ENCODE peak calls at places on chromosomes 7 and 10, in ten cellular contexts. One of them, this sample, is unnamed. For H3K36me3, the result is how much of the 10 kb centered on the place peaks cover.

GRCh38 chr7:105682331-105683070 is 101.2 kb upstream of the EFCAB10 start:
- DNase-seq in fibroblast of lung: peak
- DNase-seq in gastrocnemius medialis: no peak
- DNase-seq in cardiac muscle cell: no peak
- DNase-seq in spleen: no peak
- DNase-seq in uterus: no peak
- DNase-seq in ovary: no peak
- DNase-seq in OCI-LY7: no peak
- DNase-seq in psoas muscle: no peak
- DNase-seq in heart right ventricle: no peak
- DNase-seq in this sample: no peak

GRCh38 chr7:31811650-31812461 is 124.8 kb downstream of the PPP1R17 start:
- DNase-seq in fibroblast of lung: peak
- DNase-seq in gastrocnemius medialis: peak
- DNase-seq in cardiac muscle cell: no peak
- DNase-seq in spleen: no peak
- DNase-seq in uterus: no peak
- DNase-seq in ovary: no peak
- DNase-seq in OCI-LY7: no peak
- DNase-seq in psoas muscle: no peak
- DNase-seq in heart right ventricle: peak
- DNase-seq in this sample: no peak

GRCh38 chr10:5064656-5065055 is 29.6 kb upstream of the AKR1C3 start:
- DNase-seq in fibroblast of lung: no peak
- DNase-seq in gastrocnemius medialis: no peak
- DNase-seq in cardiac muscle cell: no peak
- DNase-seq in spleen: no peak
- DNase-seq in uterus: no peak
- DNase-seq in ovary: no peak
- DNase-seq in OCI-LY7: no peak
- DNase-seq in psoas muscle: no peak
- DNase-seq in heart right ventricle: no peak
- DNase-seq in this sample: no peak

GRCh38 chr10:88082806-88083596 is 219.6 kb downstream of the PTEN start:
- DNase-seq in fibroblast of lung: no peak
- DNase-seq in gastrocnemius medialis: no peak
- DNase-seq in cardiac muscle cell: no peak
- DNase-seq in spleen: no peak
- DNase-seq in uterus: no peak
- DNase-seq in ovary: no peak
- DNase-seq in OCI-LY7: peak
- DNase-seq in psoas muscle: no peak
- DNase-seq in heart right ventricle: no peak
- DNase-seq in this sample: no peak

GRCh38 chr10:62046522-62047239 is 145.2 kb downstream of the ARID5B start:
- DNase-seq in fibroblast of lung: peak
- DNase-seq in gastrocnemius medialis: no peak
- DNase-seq in cardiac muscle cell: no peak
- DNase-seq in spleen: no peak
- DNase-seq in uterus: peak
- DNase-seq in ovary: peak
- DNase-seq in OCI-LY7: peak
- DNase-seq in psoas muscle: peak
- DNase-seq in heart right ventricle: no peak
- DNase-seq in this sample: no peak

GRCh38 chr10:130169136-130169888 is 33.1 kb downstream of the GLRX3 start:
- DNase-seq in fibroblast of lung: peak
- DNase-seq in gastrocnemius medialis: no peak
- DNase-seq in cardiac muscle cell: no peak
- DNase-seq in spleen: no peak
- DNase-seq in uterus: no peak
- DNase-seq in ovary: no peak
- DNase-seq in OCI-LY7: no peak
- DNase-seq in psoas muscle: no peak
- DNase-seq in heart right ventricle: no peak
- DNase-seq in this sample: no peak

GRCh38 chr10:34576789-34577188 is 238.3 kb downstream of the PARD3 start:
- DNase-seq in fibroblast of lung: no peak
- DNase-seq in gastrocnemius medialis: no peak
- DNase-seq in cardiac muscle cell: no peak
- DNase-seq in spleen: no peak
- DNase-seq in uterus: no peak
- DNase-seq in ovary: no peak
- DNase-seq in OCI-LY7: no peak
- DNase-seq in psoas muscle: no peak
- DNase-seq in heart right ventricle: no peak
- DNase-seq in this sample: no peak

GRCh38 chr7:7641129-7641663 is 644 bp downstream of the UMAD1 start:
- DNase-seq in fibroblast of lung: peak
- DNase-seq in gastrocnemius medialis: no peak
- DNase-seq in cardiac muscle cell: peak
- DNase-seq in spleen: no peak
- DNase-seq in uterus: no peak
- DNase-seq in ovary: no peak
- DNase-seq in OCI-LY7: no peak
- DNase-seq in psoas muscle: no peak
- DNase-seq in heart right ventricle: peak
- DNase-seq in this sample: no peak

GRCh38 chr10:931326-932318 is at the start of gene LARP4B:
- DNase-seq in fibroblast of lung: peak
- DNase-seq in gastrocnemius medialis: peak
- DNase-seq in cardiac muscle cell: peak
- DNase-seq in spleen: peak
- DNase-seq in uterus: peak
- DNase-seq in ovary: peak
- DNase-seq in OCI-LY7: peak
- DNase-seq in psoas muscle: peak
- DNase-seq in heart right ventricle: peak
- DNase-seq in this sample: peak

GRCh38 chr10:44071479-44071878 is 313.4 kb downstream of the CXCL12 start:
- DNase-seq in fibroblast of lung: peak
- DNase-seq in gastrocnemius medialis: no peak
- DNase-seq in cardiac muscle cell: no peak
- DNase-seq in spleen: no peak
- DNase-seq in uterus: no peak
- DNase-seq in ovary: no peak
- DNase-seq in OCI-LY7: no peak
- DNase-seq in psoas muscle: no peak
- DNase-seq in heart right ventricle: no peak
- DNase-seq in this sample: no peak

GRCh38 chr10:5890519-5890878 is 456 bp downstream of the FBH1 start:
- DNase-seq in fibroblast of lung: peak
- DNase-seq in gastrocnemius medialis: peak
- DNase-seq in cardiac muscle cell: peak
- DNase-seq in spleen: no peak
- DNase-seq in uterus: no peak
- DNase-seq in ovary: peak
- DNase-seq in OCI-LY7: peak
- DNase-seq in psoas muscle: no peak
- DNase-seq in heart right ventricle: peak
- DNase-seq in this sample: no peak

GRCh38 chr10:102410427-102411073 is 8.0 kb downstream of the PSD start:
- DNase-seq in fibroblast of lung: peak
- DNase-seq in gastrocnemius medialis: no peak
- DNase-seq in cardiac muscle cell: peak
- DNase-seq in spleen: no peak
- DNase-seq in uterus: no peak
- DNase-seq in ovary: peak
- DNase-seq in OCI-LY7: no peak
- DNase-seq in psoas muscle: no peak
- DNase-seq in heart right ventricle: no peak
- DNase-seq in this sample: peak

GRCh38 chr10:61110188-61110844 is 166.3 kb upstream of the RHOBTB1 start:
- DNase-seq in fibroblast of lung: peak
- DNase-seq in gastrocnemius medialis: no peak
- DNase-seq in cardiac muscle cell: no peak
- DNase-seq in spleen: no peak
- DNase-seq in uterus: no peak
- DNase-seq in ovary: no peak
- DNase-seq in OCI-LY7: no peak
- DNase-seq in psoas muscle: no peak
- DNase-seq in heart right ventricle: no peak
- DNase-seq in this sample: no peak

GRCh38 chr7:76354516-76354915 is 4.3 kb downstream of the YWHAG start:
- DNase-seq in fibroblast of lung: no peak
- DNase-seq in gastrocnemius medialis: no peak
- DNase-seq in cardiac muscle cell: no peak
- DNase-seq in spleen: no peak
- DNase-seq in uterus: no peak
- DNase-seq in ovary: no peak
- DNase-seq in OCI-LY7: no peak
- DNase-seq in psoas muscle: no peak
- DNase-seq in heart right ventricle: no peak
- DNase-seq in this sample: no peak

DNA sequence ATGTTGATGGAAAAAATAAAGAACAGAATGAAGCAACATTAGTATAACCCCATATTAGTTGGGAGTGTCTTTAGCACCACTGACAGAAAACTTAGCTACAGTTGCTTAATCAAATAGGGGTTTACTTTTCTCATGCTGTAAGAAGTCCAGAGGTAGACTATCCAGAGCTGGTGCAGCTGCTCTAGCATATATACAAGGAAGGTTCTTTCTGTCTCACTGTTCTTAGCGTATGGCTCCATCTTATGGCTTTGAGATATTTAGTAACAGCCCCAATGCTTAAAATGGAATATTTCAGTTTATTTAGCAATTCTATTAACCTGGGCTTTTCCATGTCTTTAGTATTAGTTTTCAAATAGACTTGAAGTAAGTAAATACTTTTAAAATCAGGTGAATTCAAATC is 15.2 kb upstream of the WNT2 start:
- DNase-seq in fibroblast of lung: peak
- DNase-seq in gastrocnemius medialis: no peak
- DNase-seq in cardiac muscle cell: no peak
- DNase-seq in spleen: no peak
- DNase-seq in uterus: no peak
- DNase-seq in ovary: no peak
- DNase-seq in OCI-LY7: no peak
- DNase-seq in psoas muscle: no peak
- DNase-seq in heart right ventricle: no peak
- DNase-seq in this sample: no peak
- TF ChIP-seq CTCF in fibroblast of lung: no peak
- TF ChIP-seq CTCF in gastrocnemius medialis: no peak
- TF ChIP-seq CTCF in cardiac muscle cell: no peak
- TF ChIP-seq CTCF in spleen: no peak
- TF ChIP-seq CTCF in uterus: no peak
- TF ChIP-seq CTCF in ovary: no peak
- TF ChIP-seq CTCF in OCI-LY7: no peak
- TF ChIP-seq CTCF in psoas muscle: no peak
- TF ChIP-seq CTCF in heart right ventricle: no peak
- TF ChIP-seq CTCF in this sample: no peak

GRCh38 chr7:129433823-129434171 is 435 bp upstream of the STRIP2 start:
- DNase-seq in fibroblast of lung: no peak
- DNase-seq in gastrocnemius medialis: no peak
- DNase-seq in cardiac muscle cell: no peak
- DNase-seq in spleen: no peak
- DNase-seq in uterus: no peak
- DNase-seq in ovary: no peak
- DNase-seq in OCI-LY7: no peak
- DNase-seq in psoas muscle: no peak
- DNase-seq in heart right ventricle: no peak
- DNase-seq in this sample: no peak
- H3K27ac ChIP-seq in fibroblast of lung: peak
- H3K27ac ChIP-seq in gastrocnemius medialis: peak
- H3K27ac ChIP-seq in cardiac muscle cell: peak
- H3K27ac ChIP-seq in spleen: no peak
- H3K27ac ChIP-seq in uterus: no peak
- H3K27ac ChIP-seq in ovary: no peak
- H3K27ac ChIP-seq in OCI-LY7: peak
- H3K27ac ChIP-seq in psoas muscle: peak
- H3K27ac ChIP-seq in heart right ventricle: peak
- H3K27ac ChIP-seq in this sample: peak

DNA sequence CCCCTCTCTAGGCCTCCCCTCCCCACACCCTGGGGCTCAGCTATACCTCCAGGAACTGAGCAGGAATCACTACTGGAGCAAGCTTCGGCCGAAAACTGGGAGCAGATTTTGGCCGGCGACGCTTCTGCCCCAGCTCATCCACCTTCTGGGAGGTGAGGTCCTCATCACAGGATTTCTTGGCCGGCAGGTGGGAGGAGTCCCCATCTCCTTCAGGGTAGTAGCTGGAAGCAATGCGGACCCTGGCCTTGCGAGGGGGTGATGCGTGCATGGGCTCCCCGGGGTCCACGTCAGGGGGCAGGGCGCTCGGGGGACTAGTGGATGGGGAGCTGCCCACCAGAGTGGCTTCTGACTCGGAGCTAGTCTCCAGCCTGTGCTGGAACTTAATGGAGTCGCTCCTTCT is 105.5 kb downstream of the DLG5 start:
- DNase-seq in fibroblast of lung: no peak
- DNase-seq in gastrocnemius medialis: no peak
- DNase-seq in cardiac muscle cell: no peak
- DNase-seq in spleen: peak
- DNase-seq in uterus: no peak
- DNase-seq in ovary: no peak
- DNase-seq in OCI-LY7: no peak
- DNase-seq in psoas muscle: peak
- DNase-seq in heart right ventricle: no peak
- DNase-seq in this sample: no peak
- H3K36me3 ChIP-seq in fibroblast of lung: under half
- H3K36me3 ChIP-seq in gastrocnemius medialis: half or more
- H3K36me3 ChIP-seq in cardiac muscle cell: under half
- H3K36me3 ChIP-seq in spleen: under half
- H3K36me3 ChIP-seq in uterus: under half
- H3K36me3 ChIP-seq in ovary: under half
- H3K36me3 ChIP-seq in OCI-LY7: under half
- H3K36me3 ChIP-seq in psoas muscle: under half
- H3K36me3 ChIP-seq in heart right ventricle: under half
- H3K36me3 ChIP-seq in this sample: half or more

GRCh38 chr10:52954407-52954806 is 181.8 kb upstream of the MBL2 start:
- DNase-seq in fibroblast of lung: no peak
- DNase-seq in gastrocnemius medialis: no peak
- DNase-seq in cardiac muscle cell: no peak
- DNase-seq in spleen: no peak
- DNase-seq in uterus: no peak
- DNase-seq in ovary: no peak
- DNase-seq in OCI-LY7: no peak
- DNase-seq in psoas muscle: no peak
- DNase-seq in heart right ventricle: no peak
- DNase-seq in this sample: no peak

GRCh38 chr10:52949899-52950298 is 177.3 kb upstream of the MBL2 start:
- DNase-seq in fibroblast of lung: no peak
- DNase-seq in gastrocnemius medialis: no peak
- DNase-seq in cardiac muscle cell: peak
- DNase-seq in spleen: peak
- DNase-seq in uterus: no peak
- DNase-seq in ovary: no peak
- DNase-seq in OCI-LY7: peak
- DNase-seq in psoas muscle: no peak
- DNase-seq in heart right ventricle: no peak
- DNase-seq in this sample: no peak

GRCh38 chr10:52950578-52950977 is 178.0 kb upstream of the MBL2 start:
- DNase-seq in fibroblast of lung: no peak
- DNase-seq in gastrocnemius medialis: no peak
- DNase-seq in cardiac muscle cell: no peak
- DNase-seq in spleen: peak
- DNase-seq in uterus: no peak
- DNase-seq in ovary: no peak
- DNase-seq in OCI-LY7: no peak
- DNase-seq in psoas muscle: no peak
- DNase-seq in heart right ventricle: no peak
- DNase-seq in this sample: no peak

GRCh38 chr10:52952391-52953079 is 180.0 kb upstream of the MBL2 start:
- DNase-seq in fibroblast of lung: peak
- DNase-seq in gastrocnemius medialis: no peak
- DNase-seq in cardiac muscle cell: no peak
- DNase-seq in spleen: no peak
- DNase-seq in uterus: no peak
- DNase-seq in ovary: no peak
- DNase-seq in OCI-LY7: no peak
- DNase-seq in psoas muscle: no peak
- DNase-seq in heart right ventricle: no peak
- DNase-seq in this sample: no peak

GRCh38 chr10:52951819-52952218 is 179.2 kb upstream of the MBL2 start:
- DNase-seq in fibroblast of lung: peak
- DNase-seq in gastrocnemius medialis: no peak
- DNase-seq in cardiac muscle cell: peak
- DNase-seq in spleen: peak
- DNase-seq in uterus: no peak
- DNase-seq in ovary: no peak
- DNase-seq in OCI-LY7: peak
- DNase-seq in psoas muscle: no peak
- DNase-seq in heart right ventricle: peak
- DNase-seq in this sample: no peak
- TF ChIP-seq CTCF in fibroblast of lung: peak
- TF ChIP-seq CTCF in gastrocnemius medialis: no peak
- TF ChIP-seq CTCF in cardiac muscle cell: peak
- TF ChIP-seq CTCF in spleen: no peak
- TF ChIP-seq CTCF in uterus: no peak
- TF ChIP-seq CTCF in ovary: no peak
- TF ChIP-seq CTCF in OCI-LY7: peak
- TF ChIP-seq CTCF in psoas muscle: no peak
- TF ChIP-seq CTCF in heart right ventricle: peak
- TF ChIP-seq CTCF in this sample: peak

This sample was measured in upper lobe of right lung.